ENCODE peak calls at places on chromosome 18, in six cellular contexts. J, T, H, G, Q and Z are unnamed samples.

GRCh38 chr18:12015697-12016062 is 34.4 kb downstream of the IMPA2 start:
- DNase-seq in G (no peak), J (no peak), T (peak; percentile 33), H (peak; percentile 73), Q (no peak), Z (peak; percentile 39)

GRCh38 chr18:6406910-6407470 is 7.7 kb downstream of the L3MBTL4 start:
- DNase-seq in G (no peak), H (no peak), Q (no peak), J (no peak), T (no peak), Z (no peak)

GRCh38 chr18:74661008-74661407 is 63.3 kb downstream of the ZNF407 start:
- DNase-seq in Q (no peak), H (no peak), J (no peak), G (no peak), T (no peak), Z (no peak)

GRCh38 chr18:35122586-35123224 is 81.5 kb downstream of the MAPRE2 start:
- DNase-seq in H (no peak), G (no peak), Q (no peak), J (no peak), T (no peak), Z (no peak)

GRCh38 chr18:49920731-49921130 is 107.4 kb upstream of the ACAA2 start:
- DNase-seq in Q (no peak), J (no peak), T (peak; percentile 85), G (no peak), H (no peak), Z (no peak)

GRCh38 chr18:27185025-27185763 is at the start of gene CHST9:
- DNase-seq in Q (no peak), J (no peak), H (peak; percentile 39), G (peak; percentile 22), T (no peak), Z (no peak)

GRCh38 chr18:23033079-23033478 is 100.0 kb downstream of the RBBP8 start:
- DNase-seq in G (no peak), T (no peak), H (no peak), Q (no peak), J (no peak), Z (no peak)

GRCh38 chr18:35478520-35479435 is 19.0 kb downstream of the INO80C start:
- DNase-seq in H (no peak), J (peak; percentile 80), G (peak; percentile 84), Q (no peak), T (peak; percentile 79), Z (peak; percentile 62)

GRCh38 chr18:10935588-10935987 is 213.8 kb downstream of the PIEZO2 start:
- DNase-seq in H (no peak), G (no peak), T (no peak), Q (no peak), J (no peak), Z (no peak)

GRCh38 chr18:3985030-3985429 is 470.1 kb downstream of the DLGAP1 start:
- DNase-seq in G (no peak), Q (no peak), H (no peak), T (peak; percentile 18), J (no peak), Z (no peak)

GRCh38 chr18:12657849-12658829 is at the start of gene SPIRE1:
- DNase-seq in Q (no peak), T (peak; percentile 33), H (peak; percentile 79), J (peak; percentile 31), G (peak; percentile 92), Z (no peak)

GRCh38 chr18:72700961-72701710 is 157.0 kb upstream of the CBLN2 start:
- DNase-seq in Q (peak; percentile 30), H (no peak), J (no peak), T (peak; percentile 2), G (peak; percentile 36), Z (no peak)

GRCh38 chr18:40402052-40402451 is 1553.0 kb upstream of the PIK3C3 start:
- DNase-seq in G (no peak), J (no peak), Q (no peak), T (no peak), H (no peak), Z (no peak)

GRCh38 chr18:6557052-6557451 is 142.3 kb upstream of the L3MBTL4 start:
- DNase-seq in T (no peak), Q (no peak), J (no peak), G (no peak), H (no peak), Z (no peak)

GRCh38 chr18:74551936-74552555 is 17.7 kb downstream of the CNDP1 start:
- DNase-seq in T (peak; percentile 51), Q (peak; percentile 71), H (peak; percentile 70), G (peak; percentile 90), J (peak; percentile 67), Z (peak; percentile 27)

GRCh38 chr18:8706981-8707940 is 1.9 kb downstream of the MTCL1 start:
- DNase-seq in T (peak; percentile 86), G (peak; percentile 70), H (peak; percentile 16), Q (peak; percentile 32), J (peak; percentile 77), Z (peak; percentile 57)

GRCh38 chr18:76658627-76659026 is 163.6 kb upstream of the ZNF516 start:
- DNase-seq in H (no peak), Q (no peak), T (no peak), G (no peak), J (no peak), Z (no peak)

GRCh38 chr18:42730272-42730671 is 385.2 kb downstream of the RIT2 start:
- DNase-seq in G (no peak), H (no peak), T (no peak), J (no peak), Q (no peak), Z (no peak)

GRCh38 chr18:7414459-7414858 is 152.7 kb upstream of the PTPRM start:
- DNase-seq in G (no peak), H (no peak), Q (no peak), J (no peak), T (no peak), Z (no peak)

GRCh38 chr18:8525692-8526091 is 83.5 kb upstream of the RAB12 start:
- DNase-seq in G (no peak), Q (no peak), T (no peak), H (no peak), J (no peak), Z (no peak)